ENCODE peak calls at places on chromosomes 1 and 21, in nine cellular contexts. One of them, this sample, is unnamed.

GRCh38 chr1:12422488-12422887 is 192.7 kb downstream of the VPS13D start:
- DNase-seq in left colon: no peak
- DNase-seq in iPS DF 6.9: no peak
- DNase-seq in stimulated activated naive CD4-positive, alpha-beta T cell: no peak
- DNase-seq in spleen: no peak
- DNase-seq in activated CD4-positive, alpha-beta T cell treated with anti-CD3 and anti-CD28 coated beads, Interleukin-2, amount 10 ng/mL, durations not matched to agents 7 days and 5 days: no peak
- DNase-seq in LoVo: no peak
- DNase-seq in fibroblast of lung: no peak
- DNase-seq in activated naive CD8-positive, alpha-beta T cell treated with anti-CD3 and anti-CD28 coated beads, Interleukin-2, amount 50 U/mL, for 24 hours: no peak
- DNase-seq in this sample: no peak

GRCh38 chr1:245155186-245156040 is 628 bp downstream of the KIF26B start:
- DNase-seq in LoVo: peak; percentile 35
- DNase-seq in fibroblast of lung: peak; percentile 30
- DNase-seq in iPS DF 6.9: no peak
- DNase-seq in spleen: no peak
- DNase-seq in left colon: peak; percentile 8
- DNase-seq in activated CD4-positive, alpha-beta T cell treated with anti-CD3 and anti-CD28 coated beads, Interleukin-2, amount 10 ng/mL, durations not matched to agents 7 days and 5 days: no peak
- DNase-seq in stimulated activated naive CD4-positive, alpha-beta T cell: no peak
- DNase-seq in activated naive CD8-positive, alpha-beta T cell treated with anti-CD3 and anti-CD28 coated beads, Interleukin-2, amount 50 U/mL, for 24 hours: peak; percentile 9
- DNase-seq in this sample: no peak

GRCh38 chr1:162899422-162900168 is 38.6 kb upstream of the CCDC190 start:
- DNase-seq in stimulated activated naive CD4-positive, alpha-beta T cell: no peak
- DNase-seq in LoVo: no peak
- DNase-seq in iPS DF 6.9: no peak
- DNase-seq in spleen: no peak
- DNase-seq in activated CD4-positive, alpha-beta T cell treated with anti-CD3 and anti-CD28 coated beads, Interleukin-2, amount 10 ng/mL, durations not matched to agents 7 days and 5 days: no peak
- DNase-seq in left colon: no peak
- DNase-seq in fibroblast of lung: peak; percentile 67
- DNase-seq in activated naive CD8-positive, alpha-beta T cell treated with anti-CD3 and anti-CD28 coated beads, Interleukin-2, amount 50 U/mL, for 24 hours: no peak
- DNase-seq in this sample: no peak

GRCh38 chr1:109198745-109199144 is 15.0 kb upstream of the SARS1 start:
- DNase-seq in activated CD4-positive, alpha-beta T cell treated with anti-CD3 and anti-CD28 coated beads, Interleukin-2, amount 10 ng/mL, durations not matched to agents 7 days and 5 days: no peak
- DNase-seq in spleen: no peak
- DNase-seq in stimulated activated naive CD4-positive, alpha-beta T cell: no peak
- DNase-seq in fibroblast of lung: no peak
- DNase-seq in iPS DF 6.9: no peak
- DNase-seq in LoVo: no peak
- DNase-seq in left colon: no peak
- DNase-seq in activated naive CD8-positive, alpha-beta T cell treated with anti-CD3 and anti-CD28 coated beads, Interleukin-2, amount 50 U/mL, for 24 hours: no peak
- DNase-seq in this sample: no peak

GRCh38 chr1:94646151-94646643 is 104.6 kb upstream of the F3 start:
- DNase-seq in fibroblast of lung: peak; percentile 67
- DNase-seq in stimulated activated naive CD4-positive, alpha-beta T cell: no peak
- DNase-seq in activated naive CD8-positive, alpha-beta T cell treated with anti-CD3 and anti-CD28 coated beads, Interleukin-2, amount 50 U/mL, for 24 hours: no peak
- DNase-seq in left colon: no peak
- DNase-seq in spleen: no peak
- DNase-seq in iPS DF 6.9: no peak
- DNase-seq in activated CD4-positive, alpha-beta T cell treated with anti-CD3 and anti-CD28 coated beads, Interleukin-2, amount 10 ng/mL, durations not matched to agents 7 days and 5 days: no peak
- DNase-seq in LoVo: peak; percentile 66
- DNase-seq in this sample: no peak

GRCh38 chr1:88742546-88742945 is 58.5 kb downstream of the PKN2 start:
- DNase-seq in fibroblast of lung: peak; percentile 61
- DNase-seq in iPS DF 6.9: no peak
- DNase-seq in left colon: no peak
- DNase-seq in activated naive CD8-positive, alpha-beta T cell treated with anti-CD3 and anti-CD28 coated beads, Interleukin-2, amount 50 U/mL, for 24 hours: no peak
- DNase-seq in stimulated activated naive CD4-positive, alpha-beta T cell: no peak
- DNase-seq in LoVo: no peak
- DNase-seq in activated CD4-positive, alpha-beta T cell treated with anti-CD3 and anti-CD28 coated beads, Interleukin-2, amount 10 ng/mL, durations not matched to agents 7 days and 5 days: no peak
- DNase-seq in spleen: no peak
- DNase-seq in this sample: no peak

GRCh38 chr1:186967659-186968394 is 139.1 kb downstream of the PLA2G4A start:
- DNase-seq in LoVo: no peak
- DNase-seq in spleen: no peak
- DNase-seq in activated naive CD8-positive, alpha-beta T cell treated with anti-CD3 and anti-CD28 coated beads, Interleukin-2, amount 50 U/mL, for 24 hours: no peak
- DNase-seq in fibroblast of lung: no peak
- DNase-seq in iPS DF 6.9: no peak
- DNase-seq in activated CD4-positive, alpha-beta T cell treated with anti-CD3 and anti-CD28 coated beads, Interleukin-2, amount 10 ng/mL, durations not matched to agents 7 days and 5 days: no peak
- DNase-seq in stimulated activated naive CD4-positive, alpha-beta T cell: no peak
- DNase-seq in left colon: no peak
- DNase-seq in this sample: no peak

GRCh38 chr21:16330340-16331319 is 600.8 kb downstream of the USP25 start:
- DNase-seq in fibroblast of lung: peak; percentile 89
- DNase-seq in LoVo: peak; percentile 62
- DNase-seq in activated naive CD8-positive, alpha-beta T cell treated with anti-CD3 and anti-CD28 coated beads, Interleukin-2, amount 50 U/mL, for 24 hours: no peak
- DNase-seq in iPS DF 6.9: peak; percentile 29
- DNase-seq in spleen: no peak
- DNase-seq in stimulated activated naive CD4-positive, alpha-beta T cell: peak; percentile 9
- DNase-seq in activated CD4-positive, alpha-beta T cell treated with anti-CD3 and anti-CD28 coated beads, Interleukin-2, amount 10 ng/mL, durations not matched to agents 7 days and 5 days: peak; percentile 32
- DNase-seq in left colon: no peak
- DNase-seq in this sample: peak; percentile 56

GRCh38 chr1:163300569-163300968 is 21.2 kb upstream of the NUF2 start:
- DNase-seq in iPS DF 6.9: no peak
- DNase-seq in activated naive CD8-positive, alpha-beta T cell treated with anti-CD3 and anti-CD28 coated beads, Interleukin-2, amount 50 U/mL, for 24 hours: no peak
- DNase-seq in stimulated activated naive CD4-positive, alpha-beta T cell: no peak
- DNase-seq in fibroblast of lung: no peak
- DNase-seq in left colon: no peak
- DNase-seq in activated CD4-positive, alpha-beta T cell treated with anti-CD3 and anti-CD28 coated beads, Interleukin-2, amount 10 ng/mL, durations not matched to agents 7 days and 5 days: no peak
- DNase-seq in LoVo: no peak
- DNase-seq in spleen: no peak
- DNase-seq in this sample: no peak

GRCh38 chr1:230112131-230112701 is 45.2 kb downstream of the GALNT2 start:
- DNase-seq in iPS DF 6.9: no peak
- DNase-seq in fibroblast of lung: peak; percentile 43
- DNase-seq in spleen: no peak
- DNase-seq in activated naive CD8-positive, alpha-beta T cell treated with anti-CD3 and anti-CD28 coated beads, Interleukin-2, amount 50 U/mL, for 24 hours: no peak
- DNase-seq in stimulated activated naive CD4-positive, alpha-beta T cell: no peak
- DNase-seq in activated CD4-positive, alpha-beta T cell treated with anti-CD3 and anti-CD28 coated beads, Interleukin-2, amount 10 ng/mL, durations not matched to agents 7 days and 5 days: no peak
- DNase-seq in left colon: no peak
- DNase-seq in LoVo: no peak
- DNase-seq in this sample: no peak

GRCh38 chr1:201279313-201279712 is 4.0 kb upstream of the PKP1 start:
- DNase-seq in spleen: no peak
- DNase-seq in left colon: no peak
- DNase-seq in activated CD4-positive, alpha-beta T cell treated with anti-CD3 and anti-CD28 coated beads, Interleukin-2, amount 10 ng/mL, durations not matched to agents 7 days and 5 days: no peak
- DNase-seq in LoVo: no peak
- DNase-seq in fibroblast of lung: peak; percentile 64
- DNase-seq in iPS DF 6.9: no peak
- DNase-seq in activated naive CD8-positive, alpha-beta T cell treated with anti-CD3 and anti-CD28 coated beads, Interleukin-2, amount 50 U/mL, for 24 hours: no peak
- DNase-seq in stimulated activated naive CD4-positive, alpha-beta T cell: no peak
- DNase-seq in this sample: peak; percentile 22

GRCh38 chr21:34994646-34995631 is 54.2 kb downstream of the RUNX1 start:
- DNase-seq in fibroblast of lung: no peak
- DNase-seq in iPS DF 6.9: no peak
- DNase-seq in activated CD4-positive, alpha-beta T cell treated with anti-CD3 and anti-CD28 coated beads, Interleukin-2, amount 10 ng/mL, durations not matched to agents 7 days and 5 days: no peak
- DNase-seq in left colon: no peak
- DNase-seq in activated naive CD8-positive, alpha-beta T cell treated with anti-CD3 and anti-CD28 coated beads, Interleukin-2, amount 50 U/mL, for 24 hours: peak; percentile 40
- DNase-seq in spleen: no peak
- DNase-seq in stimulated activated naive CD4-positive, alpha-beta T cell: no peak
- DNase-seq in LoVo: no peak
- DNase-seq in this sample: no peak

GRCh38 chr1:248114890-248115289 is 19.9 kb downstream of the OR2L13 start:
- DNase-seq in LoVo: no peak
- DNase-seq in stimulated activated naive CD4-positive, alpha-beta T cell: no peak
- DNase-seq in iPS DF 6.9: no peak
- DNase-seq in left colon: no peak
- DNase-seq in fibroblast of lung: no peak
- DNase-seq in activated naive CD8-positive, alpha-beta T cell treated with anti-CD3 and anti-CD28 coated beads, Interleukin-2, amount 50 U/mL, for 24 hours: no peak
- DNase-seq in spleen: no peak
- DNase-seq in activated CD4-positive, alpha-beta T cell treated with anti-CD3 and anti-CD28 coated beads, Interleukin-2, amount 10 ng/mL, durations not matched to agents 7 days and 5 days: no peak
- DNase-seq in this sample: no peak

GRCh38 chr21:23130308-23130707 is 2132.1 kb downstream of the NCAM2 start:
- DNase-seq in LoVo: no peak
- DNase-seq in iPS DF 6.9: no peak
- DNase-seq in stimulated activated naive CD4-positive, alpha-beta T cell: no peak
- DNase-seq in left colon: no peak
- DNase-seq in activated naive CD8-positive, alpha-beta T cell treated with anti-CD3 and anti-CD28 coated beads, Interleukin-2, amount 50 U/mL, for 24 hours: no peak
- DNase-seq in fibroblast of lung: no peak
- DNase-seq in spleen: no peak
- DNase-seq in activated CD4-positive, alpha-beta T cell treated with anti-CD3 and anti-CD28 coated beads, Interleukin-2, amount 10 ng/mL, durations not matched to agents 7 days and 5 days: no peak
- DNase-seq in this sample: no peak

GRCh38 chr1:158396646-158397045 is 2.6 kb downstream of the OR10T2 start:
- DNase-seq in iPS DF 6.9: no peak
- DNase-seq in activated CD4-positive, alpha-beta T cell treated with anti-CD3 and anti-CD28 coated beads, Interleukin-2, amount 10 ng/mL, durations not matched to agents 7 days and 5 days: no peak
- DNase-seq in activated naive CD8-positive, alpha-beta T cell treated with anti-CD3 and anti-CD28 coated beads, Interleukin-2, amount 50 U/mL, for 24 hours: no peak
- DNase-seq in stimulated activated naive CD4-positive, alpha-beta T cell: no peak
- DNase-seq in LoVo: no peak
- DNase-seq in left colon: no peak
- DNase-seq in fibroblast of lung: no peak
- DNase-seq in spleen: no peak
- DNase-seq in this sample: no peak

GRCh38 chr1:6157132-6157527 is 23.0 kb downstream of the CHD5 start:
- DNase-seq in fibroblast of lung: no peak
- DNase-seq in spleen: no peak
- DNase-seq in activated naive CD8-positive, alpha-beta T cell treated with anti-CD3 and anti-CD28 coated beads, Interleukin-2, amount 50 U/mL, for 24 hours: no peak
- DNase-seq in left colon: no peak
- DNase-seq in iPS DF 6.9: no peak
- DNase-seq in activated CD4-positive, alpha-beta T cell treated with anti-CD3 and anti-CD28 coated beads, Interleukin-2, amount 10 ng/mL, durations not matched to agents 7 days and 5 days: no peak
- DNase-seq in stimulated activated naive CD4-positive, alpha-beta T cell: no peak
- DNase-seq in LoVo: no peak
- DNase-seq in this sample: no peak

GRCh38 chr1:165073402-165074007 is 283.0 kb downstream of the LMX1A start:
- DNase-seq in spleen: no peak
- DNase-seq in LoVo: peak; percentile 50
- DNase-seq in activated CD4-positive, alpha-beta T cell treated with anti-CD3 and anti-CD28 coated beads, Interleukin-2, amount 10 ng/mL, durations not matched to agents 7 days and 5 days: peak; percentile 14
- DNase-seq in activated naive CD8-positive, alpha-beta T cell treated with anti-CD3 and anti-CD28 coated beads, Interleukin-2, amount 50 U/mL, for 24 hours: no peak
- DNase-seq in left colon: no peak
- DNase-seq in iPS DF 6.9: peak; percentile 57
- DNase-seq in fibroblast of lung: peak; percentile 71
- DNase-seq in stimulated activated naive CD4-positive, alpha-beta T cell: no peak
- DNase-seq in this sample: peak; percentile 13

GRCh38 chr1:29649375-29650040 is 413.2 kb downstream of the PTPRU start:
- DNase-seq in left colon: no peak
- DNase-seq in activated CD4-positive, alpha-beta T cell treated with anti-CD3 and anti-CD28 coated beads, Interleukin-2, amount 10 ng/mL, durations not matched to agents 7 days and 5 days: no peak
- DNase-seq in activated naive CD8-positive, alpha-beta T cell treated with anti-CD3 and anti-CD28 coated beads, Interleukin-2, amount 50 U/mL, for 24 hours: no peak
- DNase-seq in iPS DF 6.9: no peak
- DNase-seq in stimulated activated naive CD4-positive, alpha-beta T cell: no peak
- DNase-seq in LoVo: peak; percentile 33
- DNase-seq in spleen: no peak
- DNase-seq in fibroblast of lung: no peak
- DNase-seq in this sample: peak; percentile 5

GRCh38 chr1:67646145-67647035 is 38.6 kb upstream of the GADD45A start:
- DNase-seq in LoVo: no peak
- DNase-seq in activated CD4-positive, alpha-beta T cell treated with anti-CD3 and anti-CD28 coated beads, Interleukin-2, amount 10 ng/mL, durations not matched to agents 7 days and 5 days: no peak
- DNase-seq in left colon: peak; percentile 39
- DNase-seq in spleen: no peak
- DNase-seq in fibroblast of lung: peak; percentile 26
- DNase-seq in iPS DF 6.9: no peak
- DNase-seq in activated naive CD8-positive, alpha-beta T cell treated with anti-CD3 and anti-CD28 coated beads, Interleukin-2, amount 50 U/mL, for 24 hours: no peak
- DNase-seq in stimulated activated naive CD4-positive, alpha-beta T cell: no peak
- DNase-seq in this sample: peak; percentile 42

GRCh38 chr1:226887006-226887405 is 16.6 kb downstream of the PSEN2 start:
- DNase-seq in activated naive CD8-positive, alpha-beta T cell treated with anti-CD3 and anti-CD28 coated beads, Interleukin-2, amount 50 U/mL, for 24 hours: no peak
- DNase-seq in left colon: no peak
- DNase-seq in LoVo: no peak
- DNase-seq in spleen: peak; percentile 71
- DNase-seq in iPS DF 6.9: no peak
- DNase-seq in stimulated activated naive CD4-positive, alpha-beta T cell: no peak
- DNase-seq in fibroblast of lung: no peak
- DNase-seq in activated CD4-positive, alpha-beta T cell treated with anti-CD3 and anti-CD28 coated beads, Interleukin-2, amount 10 ng/mL, durations not matched to agents 7 days and 5 days: no peak
- DNase-seq in this sample: no peak

GRCh38 chr1:110421159-110421777 is 13.8 kb upstream of the LAMTOR5 start:
- DNase-seq in left colon: no peak
- DNase-seq in LoVo: peak; percentile 26
- DNase-seq in activated CD4-positive, alpha-beta T cell treated with anti-CD3 and anti-CD28 coated beads, Interleukin-2, amount 10 ng/mL, durations not matched to agents 7 days and 5 days: peak; percentile 8
- DNase-seq in activated naive CD8-positive, alpha-beta T cell treated with anti-CD3 and anti-CD28 coated beads, Interleukin-2, amount 50 U/mL, for 24 hours: no peak
- DNase-seq in iPS DF 6.9: no peak
- DNase-seq in spleen: no peak
- DNase-seq in stimulated activated naive CD4-positive, alpha-beta T cell: no peak
- DNase-seq in fibroblast of lung: peak; percentile 66
- DNase-seq in this sample: no peak

GRCh38 chr1:221994274-221994698 is 252.4 kb upstream of the DUSP10 start:
- DNase-seq in spleen: no peak
- DNase-seq in activated naive CD8-positive, alpha-beta T cell treated with anti-CD3 and anti-CD28 coated beads, Interleukin-2, amount 50 U/mL, for 24 hours: peak; percentile 25
- DNase-seq in stimulated activated naive CD4-positive, alpha-beta T cell: no peak
- DNase-seq in left colon: no peak
- DNase-seq in iPS DF 6.9: no peak
- DNase-seq in activated CD4-positive, alpha-beta T cell treated with anti-CD3 and anti-CD28 coated beads, Interleukin-2, amount 10 ng/mL, durations not matched to agents 7 days and 5 days: no peak
- DNase-seq in LoVo: no peak
- DNase-seq in fibroblast of lung: no peak
- DNase-seq in this sample: no peak

GRCh38 chr1:227654858-227655752 is 80.0 kb downstream of the JMJD4 start:
- DNase-seq in activated CD4-positive, alpha-beta T cell treated with anti-CD3 and anti-CD28 coated beads, Interleukin-2, amount 10 ng/mL, durations not matched to agents 7 days and 5 days: no peak
- DNase-seq in stimulated activated naive CD4-positive, alpha-beta T cell: no peak
- DNase-seq in activated naive CD8-positive, alpha-beta T cell treated with anti-CD3 and anti-CD28 coated beads, Interleukin-2, amount 50 U/mL, for 24 hours: no peak
- DNase-seq in spleen: no peak
- DNase-seq in iPS DF 6.9: no peak
- DNase-seq in LoVo: no peak
- DNase-seq in left colon: no peak
- DNase-seq in fibroblast of lung: peak; percentile 1
- DNase-seq in this sample: no peak

GRCh38 chr1:30035522-30036228 is 687.7 kb downstream of the MATN1 start:
- DNase-seq in activated CD4-positive, alpha-beta T cell treated with anti-CD3 and anti-CD28 coated beads, Interleukin-2, amount 10 ng/mL, durations not matched to agents 7 days and 5 days: no peak
- DNase-seq in iPS DF 6.9: no peak
- DNase-seq in fibroblast of lung: no peak
- DNase-seq in spleen: no peak
- DNase-seq in left colon: no peak
- DNase-seq in stimulated activated naive CD4-positive, alpha-beta T cell: no peak
- DNase-seq in LoVo: no peak
- DNase-seq in activated naive CD8-positive, alpha-beta T cell treated with anti-CD3 and anti-CD28 coated beads, Interleukin-2, amount 50 U/mL, for 24 hours: no peak
- DNase-seq in this sample: no peak

GRCh38 chr1:41109316-41110263 is 88.1 kb upstream of the SLFNL1 start:
- DNase-seq in fibroblast of lung: peak; percentile 96
- DNase-seq in activated naive CD8-positive, alpha-beta T cell treated with anti-CD3 and anti-CD28 coated beads, Interleukin-2, amount 50 U/mL, for 24 hours: no peak
- DNase-seq in left colon: no peak
- DNase-seq in iPS DF 6.9: no peak
- DNase-seq in activated CD4-positive, alpha-beta T cell treated with anti-CD3 and anti-CD28 coated beads, Interleukin-2, amount 10 ng/mL, durations not matched to agents 7 days and 5 days: no peak
- DNase-seq in spleen: no peak
- DNase-seq in stimulated activated naive CD4-positive, alpha-beta T cell: no peak
- DNase-seq in LoVo: no peak
- DNase-seq in this sample: peak; percentile 81

GRCh38 chr1:222161676-222162075 is 386.2 kb downstream of the HHIPL2 start:
- DNase-seq in iPS DF 6.9: no peak
- DNase-seq in activated CD4-positive, alpha-beta T cell treated with anti-CD3 and anti-CD28 coated beads, Interleukin-2, amount 10 ng/mL, durations not matched to agents 7 days and 5 days: no peak
- DNase-seq in spleen: no peak
- DNase-seq in stimulated activated naive CD4-positive, alpha-beta T cell: no peak
- DNase-seq in activated naive CD8-positive, alpha-beta T cell treated with anti-CD3 and anti-CD28 coated beads, Interleukin-2, amount 50 U/mL, for 24 hours: no peak
- DNase-seq in fibroblast of lung: peak; percentile 48
- DNase-seq in left colon: no peak
- DNase-seq in LoVo: no peak
- DNase-seq in this sample: no peak

GRCh38 chr1:81876901-81877750 is 76.4 kb downstream of the ADGRL2 start:
- DNase-seq in iPS DF 6.9: no peak
- DNase-seq in left colon: no peak
- DNase-seq in spleen: no peak
- DNase-seq in stimulated activated naive CD4-positive, alpha-beta T cell: no peak
- DNase-seq in activated CD4-positive, alpha-beta T cell treated with anti-CD3 and anti-CD28 coated beads, Interleukin-2, amount 10 ng/mL, durations not matched to agents 7 days and 5 days: no peak
- DNase-seq in fibroblast of lung: peak; percentile 60
- DNase-seq in LoVo: no peak
- DNase-seq in activated naive CD8-positive, alpha-beta T cell treated with anti-CD3 and anti-CD28 coated beads, Interleukin-2, amount 50 U/mL, for 24 hours: no peak
- DNase-seq in this sample: no peak

GRCh38 chr1:99662581-99663208 is 16.8 kb downstream of the PALMD start:
- DNase-seq in left colon: no peak
- DNase-seq in activated CD4-positive, alpha-beta T cell treated with anti-CD3 and anti-CD28 coated beads, Interleukin-2, amount 10 ng/mL, durations not matched to agents 7 days and 5 days: no peak
- DNase-seq in activated naive CD8-positive, alpha-beta T cell treated with anti-CD3 and anti-CD28 coated beads, Interleukin-2, amount 50 U/mL, for 24 hours: no peak
- DNase-seq in fibroblast of lung: peak; percentile 99
- DNase-seq in iPS DF 6.9: no peak
- DNase-seq in stimulated activated naive CD4-positive, alpha-beta T cell: no peak
- DNase-seq in spleen: no peak
- DNase-seq in LoVo: no peak
- DNase-seq in this sample: peak; percentile 62

GRCh38 chr21:25970254-25970930 is 200.2 kb downstream of the APP start:
- DNase-seq in iPS DF 6.9: no peak
- DNase-seq in stimulated activated naive CD4-positive, alpha-beta T cell: no peak
- DNase-seq in left colon: peak; percentile 18
- DNase-seq in activated naive CD8-positive, alpha-beta T cell treated with anti-CD3 and anti-CD28 coated beads, Interleukin-2, amount 50 U/mL, for 24 hours: no peak
- DNase-seq in fibroblast of lung: no peak
- DNase-seq in LoVo: no peak
- DNase-seq in spleen: no peak
- DNase-seq in activated CD4-positive, alpha-beta T cell treated with anti-CD3 and anti-CD28 coated beads, Interleukin-2, amount 10 ng/mL, durations not matched to agents 7 days and 5 days: no peak
- DNase-seq in this sample: no peak

GRCh38 chr1:206579747-206580437 is 32.4 kb downstream of the EIF2D start:
- DNase-seq in stimulated activated naive CD4-positive, alpha-beta T cell: peak; percentile 60
- DNase-seq in spleen: peak; percentile 98
- DNase-seq in activated CD4-positive, alpha-beta T cell treated with anti-CD3 and anti-CD28 coated beads, Interleukin-2, amount 10 ng/mL, durations not matched to agents 7 days and 5 days: peak; percentile 93
- DNase-seq in activated naive CD8-positive, alpha-beta T cell treated with anti-CD3 and anti-CD28 coated beads, Interleukin-2, amount 50 U/mL, for 24 hours: peak; percentile 92
- DNase-seq in iPS DF 6.9: no peak
- DNase-seq in LoVo: no peak
- DNase-seq in left colon: peak; percentile 71
- DNase-seq in fibroblast of lung: no peak
- DNase-seq in this sample: peak; percentile 34

GRCh38 chr1:155873860-155874259 is 14.5 kb downstream of the SYT11 start:
- DNase-seq in stimulated activated naive CD4-positive, alpha-beta T cell: no peak
- DNase-seq in spleen: no peak
- DNase-seq in LoVo: peak; percentile 45
- DNase-seq in iPS DF 6.9: no peak
- DNase-seq in fibroblast of lung: peak; percentile 44
- DNase-seq in activated CD4-positive, alpha-beta T cell treated with anti-CD3 and anti-CD28 coated beads, Interleukin-2, amount 10 ng/mL, durations not matched to agents 7 days and 5 days: no peak
- DNase-seq in left colon: peak; percentile 41
- DNase-seq in activated naive CD8-positive, alpha-beta T cell treated with anti-CD3 and anti-CD28 coated beads, Interleukin-2, amount 50 U/mL, for 24 hours: no peak
- DNase-seq in this sample: no peak